ENCODE peak calls at places on chromosome 20, in four cellular contexts. A is aorta, Y is NCI-H345, V is small intestine. X is an unnamed sample.

GRCh38 chr20:52812231-52812847 is 159.8 kb upstream of the TSHZ2 start:
- DNase-seq in A (no peak), Y (no peak), V (no peak), X (no peak)

GRCh38 chr20:62822788-62823651 is 6.2 kb downstream of the COL9A3 start:
- DNase-seq in A (no peak), Y (peak), V (peak), X (no peak)

GRCh38 chr20:43043887-43044286 is 145.8 kb downstream of the PTPRT start:
- DNase-seq in A (no peak), Y (no peak), V (no peak), X (no peak)

GRCh38 chr20:48759631-48760245 is 68.1 kb downstream of the PREX1 start:
- DNase-seq in A (no peak), Y (peak), V (no peak), X (no peak)

GRCh38 chr20:57584768-57585461 is 24.0 kb downstream of the PCK1 start:
- DNase-seq in A (peak), Y (no peak), V (no peak), X (no peak)

GRCh38 chr20:40848530-40848929 is 159.5 kb upstream of the MAFB start:
- DNase-seq in A (no peak), Y (no peak), V (no peak), X (no peak)

GRCh38 chr20:43789593-43789992 is 62.8 kb upstream of the GTSF1L start:
- DNase-seq in A (no peak), Y (no peak), V (no peak), X (no peak)

GRCh38 chr20:11387189-11387754 is 530.4 kb upstream of the BTBD3 start:
- DNase-seq in A (no peak), Y (no peak), V (no peak), X (no peak)

GRCh38 chr20:48901326-48901725 is 20.2 kb upstream of the ARFGEF2 start:
- DNase-seq in A (no peak), Y (no peak), V (no peak), X (no peak)

GRCh38 chr20:35823937-35824336 is 52.1 kb downstream of the PHF20 start:
- DNase-seq in A (no peak), Y (no peak), V (no peak), X (no peak)

GRCh38 chr20:58698741-58699141 is 6.1 kb downstream of the NPEPL1 start:
- DNase-seq in A (no peak), Y (no peak), V (no peak), X (peak)

GRCh38 chr20:58851221-58851968 is 693 bp upstream of the GNAS-AS1 start:
- DNase-seq in A (no peak), Y (no peak), V (no peak), X (no peak)

GRCh38 chr20:53100476-53100911 is 128.3 kb downstream of the TSHZ2 start:
- DNase-seq in A (no peak), Y (no peak), V (peak), X (no peak)